ENCODE peak calls at places on chromosomes 11 and 22, in ten cellular contexts. T is EL; O is heart left ventricle; Q is activated CD8-positive, alpha-beta memory T cell treated with anti-CD3 and anti-CD28 coated beads for 4 hours; M is NCI-H2107; J is IMR-90; F is AG04450; G is activated T-cell treated with anti-CD3 and anti-CD28 coated beads, Interleukin-2, amount 50 U/mL, for 48 hours; H is stimulated activated CD8-positive, alpha-beta memory T cell treated with anti-CD3 and anti-CD28 coated beads, Interleukin-7, amount 100 ng/mL, for 4 hours; V is A172. Y is an unnamed sample.

GRCh38 chr11:78226684-78227680 is 38.3 kb downstream of the USP35 start:
- DNase-seq in J (no peak), V (no peak), Q (no peak), F (no peak), O (no peak), G (no peak), T (no peak), H (no peak), M (no peak), Y (no peak)

GRCh38 chr11:64652586-64653387 is 61.8 kb downstream of the SLC22A12 start:
- DNase-seq in O (peak), J (peak), T (peak), G (peak), Q (peak), H (peak), V (peak), F (peak), M (peak), Y (peak)

GRCh38 chr11:69921429-69922014 is 102.3 kb upstream of the FGF3 start:
- DNase-seq in V (no peak), Q (no peak), F (no peak), H (no peak), M (no peak), T (no peak), J (no peak), G (no peak), O (peak), Y (no peak)

GRCh38 chr11:65851083-65851579 is 6.8 kb downstream of the CFL1 start:
- DNase-seq in M (no peak), H (no peak), V (no peak), Q (no peak), J (no peak), O (no peak), F (no peak), G (peak), T (peak), Y (peak)

GRCh38 chr22:44023404-44024287 is 456 bp upstream of the PARVB start:
- DNase-seq in M (no peak), G (peak), J (peak), T (peak), V (no peak), O (peak), Q (no peak), H (no peak), F (no peak), Y (no peak)

GRCh38 chr11:86388198-86388597 is 13.5 kb downstream of the CCDC81 start:
- DNase-seq in T (no peak), V (no peak), G (no peak), M (no peak), F (no peak), Q (no peak), O (no peak), J (no peak), H (no peak), Y (peak)

GRCh38 chr11:34987617-34988016 is 71.2 kb downstream of the PDHX start:
- DNase-seq in H (no peak), J (peak), F (no peak), V (no peak), O (no peak), M (no peak), G (no peak), T (no peak), Q (no peak), Y (no peak)

GRCh38 chr11:19903620-19904069 is 191.0 kb downstream of the NAV2 start:
- DNase-seq in F (peak), V (peak), M (peak), Q (no peak), G (peak), H (no peak), O (peak), T (peak), J (peak), Y (peak)

GRCh38 chr11:20003357-20003756 is 156.9 kb downstream of the DBX1 start:
- DNase-seq in J (no peak), O (no peak), F (no peak), M (no peak), H (no peak), T (no peak), G (no peak), V (no peak), Q (no peak), Y (peak)

GRCh38 chr22:29003975-29004646 is 57.5 kb downstream of the C22orf31 start:
- DNase-seq in G (no peak), H (no peak), T (no peak), V (no peak), O (no peak), J (no peak), Q (no peak), M (no peak), F (no peak), Y (no peak)

GRCh38 chr11:76419896-76420295 is 24.9 kb upstream of the EMSY start:
- DNase-seq in O (no peak), V (no peak), Q (no peak), J (no peak), H (no peak), G (no peak), F (no peak), M (no peak), T (peak), Y (peak)